ENCODE peak calls at places on chromosomes 16 and 17, in six cellular contexts. R is hippocampal formation, D is PC-3, M is Calu3, K is HFFc6, V is mesothelial cell of epicardium. O is an unnamed sample.

GRCh38 chr16:80986557-80986956 is 20.1 kb downstream of the CMC2 start:
- DNase-seq in R (no peak), D (no peak), M (no peak), K (no peak), V (no peak), O (no peak)

GRCh38 chr17:63029520-63029919 is 63.5 kb downstream of the TANC2 start:
- DNase-seq in R (no peak), D (peak; percentile 62), M (no peak), K (peak; percentile 71), V (no peak), O (no peak)

GRCh38 chr17:34308376-34308775 is 10.9 kb upstream of the CCL8 start:
- DNase-seq in R (no peak), D (no peak), M (no peak), K (no peak), V (no peak), O (no peak)

GRCh38 chr17:81398170-81398854 is 3.1 kb downstream of the BAHCC1 start:
- DNase-seq in R (no peak), D (peak; percentile 47), M (no peak), K (no peak), V (no peak), O (no peak)

GRCh38 chr17:46977348-46977747 is 1.7 kb downstream of the RPRML start:
- DNase-seq in R (no peak), D (peak; percentile 72), M (peak; percentile 58), K (peak; percentile 32), V (peak; percentile 54), O (no peak)

GRCh38 chr17:53630115-53630514 is 192.6 kb upstream of the KIF2B start:
- DNase-seq in R (no peak), D (no peak), M (no peak), K (no peak), V (no peak), O (no peak)

GRCh38 chr16:49701867-49702494 is 153.9 kb downstream of the ZNF423 start:
- DNase-seq in R (no peak), D (no peak), M (no peak), K (no peak), V (peak; percentile 68), O (no peak)

GRCh38 chr17:33366998-33367397 is 73.9 kb upstream of the ASIC2 start:
- DNase-seq in R (no peak), D (no peak), M (no peak), K (no peak), V (no peak), O (no peak)

GRCh38 chr16:73232555-73233422 is 184.9 kb upstream of the ZFHX3 start:
- DNase-seq in R (no peak), D (peak; percentile 7), M (peak; percentile 82), K (peak; percentile 78), V (peak; percentile 68), O (no peak)

GRCh38 chr16:84553873-84554399 is 49.5 kb upstream of the MEAK7 start:
- DNase-seq in R (no peak), D (no peak), M (no peak), K (no peak), V (no peak), O (peak; percentile 45)

GRCh38 chr17:73831699-73832098 is 187.5 kb upstream of the SDK2 start:
- DNase-seq in R (no peak), D (no peak), M (no peak), K (no peak), V (no peak), O (no peak)

GRCh38 chr17:56754523-56755208 is 79.1 kb downstream of the C17orf67 start:
- DNase-seq in R (no peak), D (peak; percentile 40), M (no peak), K (peak; percentile 86), V (no peak), O (no peak)

GRCh38 chr17:36650096-36650764 is 48.8 kb downstream of the MRM1 start:
- DNase-seq in R (no peak), D (no peak), M (no peak), K (no peak), V (no peak), O (no peak)

GRCh38 chr16:56600398-56600999 is 7.9 kb upstream of the MT2A start:
- DNase-seq in R (peak; percentile 83), D (peak; percentile 68), M (peak; percentile 66), K (peak; percentile 73), V (no peak), O (no peak)

GRCh38 chr17:36590082-36590481 is 1.6 kb upstream of the DHRS11 start:
- DNase-seq in R (no peak), D (no peak), M (no peak), K (no peak), V (no peak), O (no peak)

GRCh38 chr16:6496996-6497395 is 835.6 kb upstream of the RBFOX1 start:
- DNase-seq in R (no peak), D (no peak), M (no peak), K (no peak), V (no peak), O (no peak)

GRCh38 chr17:8841844-8842243 is 25.6 kb downstream of the PIK3R6 start:
- DNase-seq in R (no peak), D (no peak), M (no peak), K (no peak), V (no peak), O (no peak)

GRCh38 chr16:87582221-87582965 is 19.9 kb upstream of the JPH3 start:
- DNase-seq in R (no peak), D (no peak), M (peak; percentile 20), K (peak; percentile 69), V (no peak), O (no peak)

GRCh38 chr16:77898671-77899211 is 110.4 kb downstream of the VAT1L start:
- DNase-seq in R (no peak), D (no peak), M (no peak), K (no peak), V (no peak), O (no peak)

GRCh38 chr17:82848022-82848592 is 8.3 kb upstream of the ZNF750 start:
- DNase-seq in R (no peak), D (no peak), M (no peak), K (no peak), V (no peak), O (no peak)

GRCh38 chr16:83400234-83400633 is 407.5 kb upstream of the HSBP1 start:
- DNase-seq in R (no peak), D (no peak), M (no peak), K (no peak), V (no peak), O (no peak)

GRCh38 chr16:67931712-67932461 is at the start of gene CTRL:
- DNase-seq in R (no peak), D (no peak), M (no peak), K (no peak), V (no peak), O (no peak)

GRCh38 chr16:12157510-12158093 is 181.1 kb downstream of the SNX29 start:
- DNase-seq in R (no peak), D (peak; percentile 25), M (no peak), K (peak; percentile 61), V (no peak), O (no peak)

GRCh38 chr17:4616456-4616855 is 25.0 kb downstream of the ALOX15 start:
- DNase-seq in R (no peak), D (no peak), M (no peak), K (no peak), V (no peak), O (no peak)

GRCh38 chr17:72977768-72978417 is 114.6 kb downstream of the SLC39A11 start:
- DNase-seq in R (no peak), D (peak; percentile 90), M (peak; percentile 65), K (no peak), V (no peak), O (no peak)

GRCh38 chr17:63436523-63437110 is 9.5 kb downstream of the CYB561 start:
- DNase-seq in R (no peak), D (no peak), M (no peak), K (no peak), V (no peak), O (no peak)

GRCh38 chr17:79646721-79647455 is 36.0 kb upstream of the RBFOX3 start:
- DNase-seq in R (no peak), D (no peak), M (no peak), K (no peak), V (peak; percentile 20), O (no peak)

GRCh38 chr16:67349172-67349571 is 22.6 kb downstream of the LRRC36 start:
- DNase-seq in R (no peak), D (peak; percentile 61), M (no peak), K (peak; percentile 3), V (no peak), O (no peak)

GRCh38 chr17:8696951-8697745 is 47.5 kb downstream of the CCDC42 start:
- DNase-seq in R (no peak), D (no peak), M (no peak), K (no peak), V (peak; percentile 86), O (no peak)

GRCh38 chr16:80459331-80459777 is 81.4 kb upstream of the DYNLRB2 start:
- DNase-seq in R (no peak), D (no peak), M (no peak), K (no peak), V (no peak), O (no peak)

GRCh38 chr16:27628216-27628945 is 78.4 kb downstream of the KATNIP start:
- DNase-seq in R (no peak), D (no peak), M (no peak), K (no peak), V (no peak), O (no peak)

GRCh38 chr16:23835390-23836077 is at the start of gene PRKCB:
- DNase-seq in R (peak; percentile 85), D (no peak), M (no peak), K (no peak), V (peak; percentile 78), O (peak; percentile 87)

GRCh38 chr17:59046192-59046591 is 60.5 kb downstream of the TRIM37 start:
- DNase-seq in R (no peak), D (no peak), M (no peak), K (no peak), V (no peak), O (no peak)

GRCh38 chr16:29877266-29877961 is 14.4 kb upstream of the CDIPT start:
- DNase-seq in R (no peak), D (no peak), M (no peak), K (no peak), V (no peak), O (no peak)

GRCh38 chr17:47276868-47277267 is 23.2 kb downstream of the ITGB3 start:
- DNase-seq in R (no peak), D (peak; percentile 57), M (peak; percentile 61), K (peak; percentile 86), V (no peak), O (no peak)

GRCh38 chr17:79990051-79990592 is 45.5 kb downstream of the TBC1D16 start:
- DNase-seq in R (no peak), D (no peak), M (no peak), K (no peak), V (no peak), O (no peak)

GRCh38 chr17:40309938-40310510 is 1.0 kb downstream of the RARA start:
- DNase-seq in R (no peak), D (peak; percentile 31), M (peak; percentile 62), K (no peak), V (no peak), O (no peak)

O was measured in effector CD4-positive, alpha-beta T cell.